ENCODE peak calls at places on chromosomes 11 and 22, in eight cellular contexts. One of them, this sample, is unnamed.

GRCh38 chr11:44174846-44175245 is 79.4 kb downstream of the EXT2 start:
- DNase-seq in endothelial cell: no peak
- DNase-seq in AG20443: no peak
- DNase-seq in GM20000: no peak
- DNase-seq in non-pigmented ciliary epithelial cell: no peak
- DNase-seq in Kasumi-1: no peak
- DNase-seq in tibial nerve: no peak
- DNase-seq in stimulated activated CD4-positive, alpha-beta T cell treated with anti-CD3 and anti-CD28 coated beads, TNF-alpha, amount 100 ng/mL, for 24 hours: no peak
- DNase-seq in this sample: no peak

GRCh38 chr11:104327864-104328513 is 164.0 kb upstream of the PDGFD start:
- DNase-seq in GM20000: no peak
- DNase-seq in tibial nerve: no peak
- DNase-seq in endothelial cell: no peak
- DNase-seq in non-pigmented ciliary epithelial cell: no peak
- DNase-seq in stimulated activated CD4-positive, alpha-beta T cell treated with anti-CD3 and anti-CD28 coated beads, TNF-alpha, amount 100 ng/mL, for 24 hours: no peak
- DNase-seq in AG20443: peak
- DNase-seq in Kasumi-1: no peak
- DNase-seq in this sample: no peak

GRCh38 chr11:18987454-18988231 is 48.4 kb upstream of the MRGPRX1 start:
- DNase-seq in endothelial cell: no peak
- DNase-seq in non-pigmented ciliary epithelial cell: no peak
- DNase-seq in GM20000: no peak
- DNase-seq in stimulated activated CD4-positive, alpha-beta T cell treated with anti-CD3 and anti-CD28 coated beads, TNF-alpha, amount 100 ng/mL, for 24 hours: no peak
- DNase-seq in AG20443: no peak
- DNase-seq in Kasumi-1: no peak
- DNase-seq in tibial nerve: no peak
- DNase-seq in this sample: peak

GRCh38 chr22:45197606-45198462 is 34.1 kb downstream of the NUP50 start:
- DNase-seq in tibial nerve: no peak
- DNase-seq in AG20443: peak
- DNase-seq in endothelial cell: no peak
- DNase-seq in Kasumi-1: no peak
- DNase-seq in GM20000: peak
- DNase-seq in stimulated activated CD4-positive, alpha-beta T cell treated with anti-CD3 and anti-CD28 coated beads, TNF-alpha, amount 100 ng/mL, for 24 hours: no peak
- DNase-seq in non-pigmented ciliary epithelial cell: no peak
- DNase-seq in this sample: no peak

GRCh38 chr22:47038206-47038835 is 275.9 kb downstream of the TBC1D22A start:
- DNase-seq in Kasumi-1: no peak
- DNase-seq in AG20443: no peak
- DNase-seq in stimulated activated CD4-positive, alpha-beta T cell treated with anti-CD3 and anti-CD28 coated beads, TNF-alpha, amount 100 ng/mL, for 24 hours: no peak
- DNase-seq in tibial nerve: no peak
- DNase-seq in non-pigmented ciliary epithelial cell: no peak
- DNase-seq in endothelial cell: no peak
- DNase-seq in GM20000: no peak
- DNase-seq in this sample: no peak

GRCh38 chr11:125685228-125685627 is 4.6 kb upstream of the ACRV1 start:
- DNase-seq in stimulated activated CD4-positive, alpha-beta T cell treated with anti-CD3 and anti-CD28 coated beads, TNF-alpha, amount 100 ng/mL, for 24 hours: no peak
- DNase-seq in AG20443: no peak
- DNase-seq in endothelial cell: no peak
- DNase-seq in tibial nerve: no peak
- DNase-seq in Kasumi-1: no peak
- DNase-seq in GM20000: no peak
- DNase-seq in non-pigmented ciliary epithelial cell: no peak
- DNase-seq in this sample: no peak

GRCh38 chr22:38987171-38987895 is 5.2 kb downstream of the APOBEC3B start:
- DNase-seq in endothelial cell: no peak
- DNase-seq in Kasumi-1: no peak
- DNase-seq in AG20443: no peak
- DNase-seq in tibial nerve: no peak
- DNase-seq in GM20000: no peak
- DNase-seq in non-pigmented ciliary epithelial cell: no peak
- DNase-seq in stimulated activated CD4-positive, alpha-beta T cell treated with anti-CD3 and anti-CD28 coated beads, TNF-alpha, amount 100 ng/mL, for 24 hours: no peak
- DNase-seq in this sample: no peak

GRCh38 chr11:56977324-56977723 is 11.4 kb upstream of the OR5AK2 start:
- DNase-seq in non-pigmented ciliary epithelial cell: no peak
- DNase-seq in endothelial cell: no peak
- DNase-seq in Kasumi-1: no peak
- DNase-seq in AG20443: no peak
- DNase-seq in GM20000: no peak
- DNase-seq in tibial nerve: no peak
- DNase-seq in stimulated activated CD4-positive, alpha-beta T cell treated with anti-CD3 and anti-CD28 coated beads, TNF-alpha, amount 100 ng/mL, for 24 hours: no peak
- DNase-seq in this sample: no peak

GRCh38 chr11:60768202-60768601 is 11.5 kb downstream of the MS4A15 start:
- DNase-seq in stimulated activated CD4-positive, alpha-beta T cell treated with anti-CD3 and anti-CD28 coated beads, TNF-alpha, amount 100 ng/mL, for 24 hours: no peak
- DNase-seq in AG20443: no peak
- DNase-seq in tibial nerve: no peak
- DNase-seq in endothelial cell: no peak
- DNase-seq in Kasumi-1: no peak
- DNase-seq in GM20000: no peak
- DNase-seq in non-pigmented ciliary epithelial cell: no peak
- DNase-seq in this sample: no peak

GRCh38 chr11:27329867-27330632 is 33.0 kb downstream of the CCDC34 start:
- DNase-seq in AG20443: no peak
- DNase-seq in tibial nerve: no peak
- DNase-seq in Kasumi-1: no peak
- DNase-seq in endothelial cell: no peak
- DNase-seq in GM20000: no peak
- DNase-seq in non-pigmented ciliary epithelial cell: no peak
- DNase-seq in stimulated activated CD4-positive, alpha-beta T cell treated with anti-CD3 and anti-CD28 coated beads, TNF-alpha, amount 100 ng/mL, for 24 hours: no peak
- DNase-seq in this sample: peak

GRCh38 chr11:68269414-68270081 is 2.2 kb downstream of the C11orf24 start:
- DNase-seq in endothelial cell: no peak
- DNase-seq in non-pigmented ciliary epithelial cell: peak
- DNase-seq in tibial nerve: peak
- DNase-seq in AG20443: peak
- DNase-seq in stimulated activated CD4-positive, alpha-beta T cell treated with anti-CD3 and anti-CD28 coated beads, TNF-alpha, amount 100 ng/mL, for 24 hours: no peak
- DNase-seq in GM20000: no peak
- DNase-seq in Kasumi-1: no peak
- DNase-seq in this sample: peak

GRCh38 chr11:45178890-45179663 is 32.6 kb downstream of the PRDM11 start:
- DNase-seq in endothelial cell: no peak
- DNase-seq in tibial nerve: no peak
- DNase-seq in GM20000: no peak
- DNase-seq in stimulated activated CD4-positive, alpha-beta T cell treated with anti-CD3 and anti-CD28 coated beads, TNF-alpha, amount 100 ng/mL, for 24 hours: no peak
- DNase-seq in non-pigmented ciliary epithelial cell: peak
- DNase-seq in AG20443: no peak
- DNase-seq in Kasumi-1: no peak
- DNase-seq in this sample: peak

GRCh38 chr11:86167499-86168161 is 76.9 kb upstream of the EED start:
- DNase-seq in AG20443: no peak
- DNase-seq in Kasumi-1: no peak
- DNase-seq in GM20000: no peak
- DNase-seq in endothelial cell: no peak
- DNase-seq in stimulated activated CD4-positive, alpha-beta T cell treated with anti-CD3 and anti-CD28 coated beads, TNF-alpha, amount 100 ng/mL, for 24 hours: no peak
- DNase-seq in tibial nerve: no peak
- DNase-seq in non-pigmented ciliary epithelial cell: no peak
- DNase-seq in this sample: no peak

GRCh38 chr11:55501014-55501413 is 53.3 kb upstream of the OR4C15 start:
- DNase-seq in non-pigmented ciliary epithelial cell: no peak
- DNase-seq in tibial nerve: no peak
- DNase-seq in AG20443: no peak
- DNase-seq in endothelial cell: no peak
- DNase-seq in GM20000: no peak
- DNase-seq in Kasumi-1: no peak
- DNase-seq in stimulated activated CD4-positive, alpha-beta T cell treated with anti-CD3 and anti-CD28 coated beads, TNF-alpha, amount 100 ng/mL, for 24 hours: no peak
- DNase-seq in this sample: no peak

GRCh38 chr22:31922593-31922992 is 21.7 kb upstream of the YWHAH start:
- DNase-seq in non-pigmented ciliary epithelial cell: no peak
- DNase-seq in endothelial cell: no peak
- DNase-seq in Kasumi-1: no peak
- DNase-seq in AG20443: no peak
- DNase-seq in GM20000: no peak
- DNase-seq in stimulated activated CD4-positive, alpha-beta T cell treated with anti-CD3 and anti-CD28 coated beads, TNF-alpha, amount 100 ng/mL, for 24 hours: no peak
- DNase-seq in tibial nerve: no peak
- DNase-seq in this sample: no peak

GRCh38 chr11:99925968-99926367 is 761.1 kb upstream of the ARHGAP42 start:
- DNase-seq in non-pigmented ciliary epithelial cell: no peak
- DNase-seq in GM20000: no peak
- DNase-seq in tibial nerve: no peak
- DNase-seq in AG20443: no peak
- DNase-seq in stimulated activated CD4-positive, alpha-beta T cell treated with anti-CD3 and anti-CD28 coated beads, TNF-alpha, amount 100 ng/mL, for 24 hours: no peak
- DNase-seq in endothelial cell: no peak
- DNase-seq in Kasumi-1: no peak
- DNase-seq in this sample: no peak

This sample was measured in LHCN-M2.